ENCODE peak calls at places on chromosomes 16 and 17, in four cellular contexts. D is cardiac fibroblast; Q is PC-9; G is stimulated activated naive B cell treated with anti-CD40 and anti-IgM and Interleukin-4, amounts not matched to agents 10 μg/mL and 1 μg/mL and 100 μg/mL, for 72 hours. I is an unnamed sample.

GRCh38 chr17:77474292-77474988 is 333.7 kb downstream of the SEC14L1 start:
- DNase-seq in D (no peak), Q (no peak), G (no peak), I (no peak)

GRCh38 chr17:65865715-65866425 is 304.4 kb upstream of the AXIN2 start:
- DNase-seq in Q (no peak), D (no peak), G (no peak), I (no peak)

GRCh38 chr17:76940738-76941350 is 72.6 kb downstream of the MGAT5B start:
- DNase-seq in Q (no peak), G (no peak), D (no peak), I (no peak)

GRCh38 chr17:62030264-62030663 is 34.8 kb downstream of the MED13 start:
- DNase-seq in D (no peak), G (no peak), Q (no peak), I (no peak)

GRCh38 chr16:72990003-72990521 is 57.9 kb downstream of the ZFHX3 start:
- DNase-seq in Q (peak; percentile 98), G (no peak), D (peak; percentile 83), I (peak; percentile 97)

GRCh38 chr16:760498-761343 is at the start of gene MSLN:
- DNase-seq in Q (peak; percentile 51), D (no peak), G (no peak), I (no peak)

GRCh38 chr17:19935169-19935568 is 42.5 kb downstream of the AKAP10 start:
- DNase-seq in G (no peak), D (peak; percentile 59), Q (no peak), I (no peak)

GRCh38 chr16:73916839-73917594 is 379.6 kb upstream of the PSMD7 start:
- DNase-seq in D (no peak), Q (no peak), G (no peak), I (no peak)

GRCh38 chr16:11461595-11461990 is 116.3 kb downstream of the RMI2 start:
- DNase-seq in Q (no peak), D (no peak), G (no peak), I (no peak)

GRCh38 chr16:67255553-67256030 is 6.8 kb downstream of the SLC9A5 start:
- DNase-seq in Q (no peak), G (no peak), D (no peak), I (no peak)

GRCh38 chr17:32516450-32516849 is 29.7 kb downstream of the CDK5R1 start:
- DNase-seq in D (no peak), Q (no peak), G (no peak), I (no peak)

GRCh38 chr17:17141860-17142552 is 64.1 kb downstream of the PLD6 start:
- DNase-seq in Q (no peak), D (peak; percentile 63), G (no peak), I (peak; percentile 39)

GRCh38 chr16:67372664-67373063 is 20.6 kb downstream of the TPPP3 start:
- DNase-seq in D (peak; percentile 56), Q (no peak), G (no peak), I (no peak)

GRCh38 chr17:27318228-27318627 is 24.3 kb downstream of the WSB1 start:
- DNase-seq in Q (no peak), D (no peak), G (no peak), I (no peak)

GRCh38 chr16:5028950-5029475 is 4.7 kb downstream of the NAGPA start:
- DNase-seq in G (no peak), Q (no peak), D (no peak), I (no peak)

GRCh38 chr17:2011421-2012371 is 13.4 kb downstream of the RTN4RL1 start:
- DNase-seq in G (no peak), D (peak; percentile 22), Q (peak; percentile 97), I (peak; percentile 89)

GRCh38 chr17:50641339-50641725 is 6.7 kb downstream of the ABCC3 start:
- DNase-seq in D (no peak), G (no peak), Q (no peak), I (peak; percentile 61)

GRCh38 chr17:2138318-2138717 is 83.4 kb downstream of the HIC1 start:
- DNase-seq in Q (no peak), G (no peak), D (peak; percentile 16), I (no peak)

GRCh38 chr17:55606431-55606830 is 95.2 kb upstream of the SMIM36 start:
- DNase-seq in D (no peak), G (no peak), Q (no peak), I (no peak)

GRCh38 chr17:34118564-34118963 is 136.5 kb upstream of the CCL2 start:
- DNase-seq in D (no peak), Q (no peak), G (no peak), I (no peak)

GRCh38 chr17:39737331-39737760 is 392 bp upstream of the GRB7 start:
- DNase-seq in Q (no peak), D (no peak), G (no peak), I (no peak)

GRCh38 chr17:9645858-9646555 is 690 bp downstream of the USP43 start:
- DNase-seq in G (peak; percentile 18), D (no peak), Q (peak; percentile 59), I (peak; percentile 63)

GRCh38 chr17:59914274-59914854 is 21.4 kb downstream of the RPS6KB1 start:
- DNase-seq in Q (no peak), D (peak; percentile 64), G (no peak), I (no peak)

GRCh38 chr16:23323224-23324030 is 21.3 kb downstream of the SCNN1B start:
- DNase-seq in Q (no peak), G (no peak), D (no peak), I (no peak)

GRCh38 chr16:84819644-84820304 is at the start of gene CRISPLD2:
- DNase-seq in G (peak; percentile 59), Q (peak; percentile 85), D (peak; percentile 82), I (peak; percentile 93)

GRCh38 chr17:68431661-68432071 is 25.6 kb downstream of the WIPI1 start:
- DNase-seq in Q (no peak), D (peak; percentile 50), G (no peak), I (no peak)

GRCh38 chr17:27630607-27631408 is at the start of gene LGALS9:
- DNase-seq in Q (peak; percentile 66), D (peak; percentile 58), G (no peak), I (no peak)

GRCh38 chr17:17783825-17784598 is 52.8 kb downstream of the SREBF1 start:
- DNase-seq in Q (no peak), D (peak; percentile 38), G (peak; percentile 44), I (peak; percentile 52)

GRCh38 chr17:200604-200985 is 19.1 kb upstream of the DOC2B start:
- DNase-seq in G (no peak), D (no peak), Q (no peak), I (no peak)

GRCh38 chr16:79751785-79752184 is 151.2 kb upstream of the MAF start:
- DNase-seq in Q (no peak), G (no peak), D (peak; percentile 53), I (peak; percentile 73)

GRCh38 chr16:970379-970765 is 412 bp downstream of the LMF1 start:
- DNase-seq in Q (no peak), D (no peak), G (no peak), I (no peak)

GRCh38 chr17:20184191-20184590 is 175.0 kb downstream of the SPECC1 start:
- DNase-seq in D (no peak), G (no peak), Q (no peak), I (no peak)

GRCh38 chr17:69141802-69142472 is at the start of gene ABCA6:
- DNase-seq in G (no peak), D (peak; percentile 90), Q (no peak), I (no peak)

GRCh38 chr17:52035336-52035915 is 123.1 kb downstream of the CA10 start:
- DNase-seq in G (no peak), Q (no peak), D (no peak), I (no peak)

GRCh38 chr17:1989135-1989534 is 36.0 kb downstream of the RTN4RL1 start:
- DNase-seq in G (no peak), Q (peak; percentile 87), D (peak; percentile 96), I (no peak)

I was measured in prostate gland.